ENCODE peak calls at places on chromosome 2, in five cellular contexts. One of them, this sample, is unnamed.
A peak's percentile ranks its signal among the peaks of the same experiment; 100 is the strongest.

GRCh38 chr2:208356846-208357574 is 49.6 kb upstream of the PTH2R start:
- DNase-seq in choroid plexus epithelial cell: peak; percentile 13
- DNase-seq in sigmoid colon: no peak
- DNase-seq in neuronal stem cell: no peak
- DNase-seq in foreskin fibroblast: peak; percentile 19
- DNase-seq in this sample: peak; percentile 23

GRCh38 chr2:59745085-59745484 is 808.4 kb downstream of the BCL11A start:
- DNase-seq in choroid plexus epithelial cell: no peak
- DNase-seq in sigmoid colon: no peak
- DNase-seq in neuronal stem cell: no peak
- DNase-seq in foreskin fibroblast: no peak
- DNase-seq in this sample: no peak

GRCh38 chr2:1055014-1055595 is 104.5 kb downstream of the SNTG2 start:
- DNase-seq in choroid plexus epithelial cell: peak; percentile 88
- DNase-seq in sigmoid colon: no peak
- DNase-seq in neuronal stem cell: no peak
- DNase-seq in foreskin fibroblast: peak; percentile 90
- DNase-seq in this sample: peak; percentile 79

GRCh38 chr2:46120792-46121565 is 176.2 kb upstream of the EPAS1 start:
- DNase-seq in choroid plexus epithelial cell: no peak
- DNase-seq in sigmoid colon: no peak
- DNase-seq in neuronal stem cell: no peak
- DNase-seq in foreskin fibroblast: no peak
- DNase-seq in this sample: no peak

GRCh38 chr2:33788044-33788443 is 188.9 kb upstream of the FAM98A start:
- DNase-seq in choroid plexus epithelial cell: peak; percentile 9
- DNase-seq in sigmoid colon: no peak
- DNase-seq in neuronal stem cell: no peak
- DNase-seq in foreskin fibroblast: peak; percentile 46
- DNase-seq in this sample: peak; percentile 78

GRCh38 chr2:84924173-84925106 is 19.0 kb downstream of the TMSB10 start:
- DNase-seq in choroid plexus epithelial cell: peak; percentile 84
- DNase-seq in sigmoid colon: peak; percentile 36
- DNase-seq in neuronal stem cell: no peak
- DNase-seq in foreskin fibroblast: peak; percentile 28
- DNase-seq in this sample: no peak

GRCh38 chr2:232884001-232884421 is 13.9 kb downstream of the SNORC start:
- DNase-seq in choroid plexus epithelial cell: no peak
- DNase-seq in sigmoid colon: no peak
- DNase-seq in neuronal stem cell: no peak
- DNase-seq in foreskin fibroblast: no peak
- DNase-seq in this sample: no peak

GRCh38 chr2:96541753-96542152 is 5.2 kb downstream of the ARID5A start:
- DNase-seq in choroid plexus epithelial cell: no peak
- DNase-seq in sigmoid colon: peak; percentile 43
- DNase-seq in neuronal stem cell: no peak
- DNase-seq in foreskin fibroblast: no peak
- DNase-seq in this sample: no peak

GRCh38 chr2:156512451-156512850 is 76.3 kb downstream of the GPD2 start:
- DNase-seq in choroid plexus epithelial cell: no peak
- DNase-seq in sigmoid colon: no peak
- DNase-seq in neuronal stem cell: no peak
- DNase-seq in foreskin fibroblast: no peak
- DNase-seq in this sample: peak; percentile 15

GRCh38 chr2:173307287-173307686 is 47.4 kb upstream of the CDCA7 start:
- DNase-seq in choroid plexus epithelial cell: no peak
- DNase-seq in sigmoid colon: no peak
- DNase-seq in neuronal stem cell: no peak
- DNase-seq in foreskin fibroblast: no peak
- DNase-seq in this sample: no peak

GRCh38 chr2:211216221-211216620 is 659.8 kb downstream of the CPS1 start:
- DNase-seq in choroid plexus epithelial cell: peak; percentile 22
- DNase-seq in sigmoid colon: no peak
- DNase-seq in neuronal stem cell: no peak
- DNase-seq in foreskin fibroblast: no peak
- DNase-seq in this sample: peak; percentile 31

GRCh38 chr2:150438654-150439053 is 48.8 kb downstream of the RND3 start:
- DNase-seq in choroid plexus epithelial cell: no peak
- DNase-seq in sigmoid colon: no peak
- DNase-seq in neuronal stem cell: no peak
- DNase-seq in foreskin fibroblast: no peak
- DNase-seq in this sample: no peak

GRCh38 chr2:97779141-97779540 is 65.8 kb downstream of the ZAP70 start:
- DNase-seq in choroid plexus epithelial cell: no peak
- DNase-seq in sigmoid colon: no peak
- DNase-seq in neuronal stem cell: no peak
- DNase-seq in foreskin fibroblast: no peak
- DNase-seq in this sample: no peak

GRCh38 chr2:15242936-15243461 is 318.1 kb downstream of the NBAS start:
- DNase-seq in choroid plexus epithelial cell: no peak
- DNase-seq in sigmoid colon: no peak
- DNase-seq in neuronal stem cell: no peak
- DNase-seq in foreskin fibroblast: peak; percentile 4
- DNase-seq in this sample: no peak

DNA sequence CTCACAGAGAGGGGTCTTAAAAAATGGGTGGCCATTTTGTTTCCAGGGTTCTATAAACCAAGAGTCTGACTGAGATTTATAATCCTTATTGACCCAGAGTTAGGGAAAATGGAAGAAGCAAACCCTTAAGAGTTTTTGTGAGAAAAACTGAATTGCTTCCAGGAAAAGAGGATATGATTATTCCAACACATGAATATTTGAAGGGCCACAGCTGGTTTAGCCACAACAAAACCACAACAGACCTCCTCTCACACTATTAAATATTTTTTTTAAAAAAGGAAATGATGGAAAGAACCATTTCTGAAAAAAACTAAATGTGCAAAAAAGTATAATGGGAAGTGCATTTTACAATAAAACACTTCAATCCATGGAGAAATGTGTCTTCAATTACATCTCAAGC is 182.7 kb downstream of the ETAA1 start:
- DNase-seq in choroid plexus epithelial cell: peak; percentile 39
- DNase-seq in sigmoid colon: no peak
- DNase-seq in neuronal stem cell: no peak
- DNase-seq in foreskin fibroblast: no peak
- DNase-seq in this sample: no peak
- H3K4me3 ChIP-seq in choroid plexus epithelial cell: no peak overlapping the region
- H3K4me3 ChIP-seq in sigmoid colon: no peak overlapping the region
- H3K4me3 ChIP-seq in neuronal stem cell: no peak overlapping the region
- H3K4me3 ChIP-seq in foreskin fibroblast: no peak overlapping the region
- H3K4me3 ChIP-seq in this sample: no peak overlapping the region

GRCh38 chr2:28325173-28325566 is 67.5 kb upstream of the FOSL2 start:
- DNase-seq in choroid plexus epithelial cell: no peak
- DNase-seq in sigmoid colon: peak; percentile 40
- DNase-seq in neuronal stem cell: no peak
- DNase-seq in foreskin fibroblast: no peak
- DNase-seq in this sample: no peak
- H3K4me3 ChIP-seq in choroid plexus epithelial cell: no peak overlapping the region
- H3K4me3 ChIP-seq in sigmoid colon: no peak overlapping the region
- H3K4me3 ChIP-seq in neuronal stem cell: no peak overlapping the region
- H3K4me3 ChIP-seq in foreskin fibroblast: no peak overlapping the region
- H3K4me3 ChIP-seq in this sample: no peak overlapping the region

DNA sequence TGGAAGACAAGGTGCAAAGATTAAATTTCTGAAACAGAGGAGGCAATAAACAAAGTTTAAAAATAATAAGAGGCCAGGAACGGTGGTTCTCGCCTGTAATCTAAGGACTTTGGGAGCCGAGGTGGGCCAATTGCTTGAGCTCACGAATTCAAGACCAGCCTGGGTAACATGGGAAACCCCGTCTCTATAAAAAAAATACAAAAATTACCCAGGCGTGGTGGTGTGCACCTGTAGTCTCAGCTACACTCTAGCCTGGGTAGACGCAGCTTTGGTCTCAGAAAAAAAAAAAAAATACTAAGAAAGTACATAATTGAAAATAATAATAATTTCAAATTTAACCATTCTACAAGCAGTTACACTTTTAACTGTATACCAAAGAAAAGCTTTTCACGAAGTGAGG is 744.6 kb upstream of the POU3F3 start:
- DNase-seq in choroid plexus epithelial cell: no peak
- DNase-seq in sigmoid colon: no peak
- DNase-seq in neuronal stem cell: no peak
- DNase-seq in foreskin fibroblast: no peak
- DNase-seq in this sample: no peak
- H3K4me3 ChIP-seq in choroid plexus epithelial cell: no peak overlapping the region
- H3K4me3 ChIP-seq in sigmoid colon: no peak overlapping the region
- H3K4me3 ChIP-seq in neuronal stem cell: no peak overlapping the region
- H3K4me3 ChIP-seq in foreskin fibroblast: no peak overlapping the region
- H3K4me3 ChIP-seq in this sample: no peak overlapping the region

GRCh38 chr2:45007356-45007755 is 1.9 kb downstream of the SIX2 start:
- DNase-seq in choroid plexus epithelial cell: no peak
- DNase-seq in sigmoid colon: no peak
- DNase-seq in neuronal stem cell: no peak
- DNase-seq in foreskin fibroblast: no peak
- DNase-seq in this sample: no peak
- H3K4me3 ChIP-seq in choroid plexus epithelial cell: peak overlapping the region; percentile 67
- H3K4me3 ChIP-seq in sigmoid colon: no peak overlapping the region
- H3K4me3 ChIP-seq in neuronal stem cell: no peak overlapping the region
- H3K4me3 ChIP-seq in foreskin fibroblast: peak overlapping the region; percentile 47
- H3K4me3 ChIP-seq in this sample: peak overlapping the region; percentile 83

DNA sequence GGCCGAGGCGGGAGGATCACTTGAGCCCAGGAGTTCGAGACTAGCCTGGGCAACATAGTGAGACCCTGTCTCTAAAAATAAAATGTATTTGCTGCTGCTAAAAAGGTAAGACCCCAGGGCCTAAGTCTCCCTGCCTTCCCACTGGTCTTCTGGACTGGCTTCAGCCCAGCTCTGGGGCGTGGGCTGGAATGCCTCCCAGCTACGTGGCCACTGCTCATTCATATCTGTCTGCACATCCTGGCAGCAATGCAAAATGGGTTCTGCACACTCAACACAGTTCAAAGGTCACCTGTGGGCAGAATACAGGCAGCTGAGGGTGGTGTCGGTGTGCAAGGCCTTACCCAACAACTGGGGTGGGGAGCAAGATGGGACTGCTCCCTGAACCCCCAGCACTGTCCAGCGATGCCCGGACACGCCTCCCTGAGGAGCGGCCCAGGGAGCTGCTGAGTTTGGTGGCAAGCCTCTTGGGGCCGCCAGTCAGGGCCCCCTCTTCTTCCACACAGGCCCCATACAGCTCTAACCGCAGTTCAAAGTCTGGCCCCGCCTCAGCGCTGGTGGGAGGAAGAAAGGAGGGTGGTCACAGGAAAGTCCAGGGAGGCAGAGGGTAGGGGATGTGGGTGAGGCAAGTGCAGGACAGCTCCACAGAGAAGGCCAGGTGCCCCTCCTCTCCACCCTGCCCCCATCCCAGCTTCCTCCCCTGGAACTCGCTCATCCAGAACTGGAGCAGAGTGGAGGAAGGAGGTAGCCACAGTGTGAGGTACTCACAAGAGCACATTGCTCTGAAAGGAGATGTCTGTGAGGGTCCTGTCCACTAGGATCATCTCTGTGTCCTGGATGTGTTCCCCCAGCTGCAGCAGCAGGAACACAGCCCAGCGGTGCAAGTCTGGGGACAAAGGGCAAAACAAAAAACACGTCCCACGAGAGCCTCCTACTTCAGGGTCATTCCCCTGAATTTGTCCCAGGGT is 8.2 kb downstream of the WDR54 start:
- DNase-seq in choroid plexus epithelial cell: no peak
- DNase-seq in sigmoid colon: peak; percentile 47
- DNase-seq in neuronal stem cell: no peak
- DNase-seq in foreskin fibroblast: peak; percentile 25
- DNase-seq in this sample: no peak
- H3K4me3 ChIP-seq in choroid plexus epithelial cell: no peak overlapping the region
- H3K4me3 ChIP-seq in sigmoid colon: no peak overlapping the region
- H3K4me3 ChIP-seq in neuronal stem cell: no peak overlapping the region
- H3K4me3 ChIP-seq in foreskin fibroblast: no peak overlapping the region
- H3K4me3 ChIP-seq in this sample: no peak overlapping the region

GRCh38 chr2:11743846-11744553 is 2.4 kb upstream of the LPIN1 start:
- DNase-seq in choroid plexus epithelial cell: peak; percentile 100
- DNase-seq in sigmoid colon: peak; percentile 98
- DNase-seq in neuronal stem cell: peak; percentile 80
- DNase-seq in foreskin fibroblast: peak; percentile 100
- DNase-seq in this sample: peak; percentile 99
- H3K4me3 ChIP-seq in choroid plexus epithelial cell: peak overlapping the region; percentile 35
- H3K4me3 ChIP-seq in sigmoid colon: peak overlapping the region; percentile 30
- H3K4me3 ChIP-seq in neuronal stem cell: peak overlapping the region; percentile 35
- H3K4me3 ChIP-seq in foreskin fibroblast: peak overlapping the region; percentile 27
- H3K4me3 ChIP-seq in this sample: peak overlapping the region; percentile 79

DNA sequence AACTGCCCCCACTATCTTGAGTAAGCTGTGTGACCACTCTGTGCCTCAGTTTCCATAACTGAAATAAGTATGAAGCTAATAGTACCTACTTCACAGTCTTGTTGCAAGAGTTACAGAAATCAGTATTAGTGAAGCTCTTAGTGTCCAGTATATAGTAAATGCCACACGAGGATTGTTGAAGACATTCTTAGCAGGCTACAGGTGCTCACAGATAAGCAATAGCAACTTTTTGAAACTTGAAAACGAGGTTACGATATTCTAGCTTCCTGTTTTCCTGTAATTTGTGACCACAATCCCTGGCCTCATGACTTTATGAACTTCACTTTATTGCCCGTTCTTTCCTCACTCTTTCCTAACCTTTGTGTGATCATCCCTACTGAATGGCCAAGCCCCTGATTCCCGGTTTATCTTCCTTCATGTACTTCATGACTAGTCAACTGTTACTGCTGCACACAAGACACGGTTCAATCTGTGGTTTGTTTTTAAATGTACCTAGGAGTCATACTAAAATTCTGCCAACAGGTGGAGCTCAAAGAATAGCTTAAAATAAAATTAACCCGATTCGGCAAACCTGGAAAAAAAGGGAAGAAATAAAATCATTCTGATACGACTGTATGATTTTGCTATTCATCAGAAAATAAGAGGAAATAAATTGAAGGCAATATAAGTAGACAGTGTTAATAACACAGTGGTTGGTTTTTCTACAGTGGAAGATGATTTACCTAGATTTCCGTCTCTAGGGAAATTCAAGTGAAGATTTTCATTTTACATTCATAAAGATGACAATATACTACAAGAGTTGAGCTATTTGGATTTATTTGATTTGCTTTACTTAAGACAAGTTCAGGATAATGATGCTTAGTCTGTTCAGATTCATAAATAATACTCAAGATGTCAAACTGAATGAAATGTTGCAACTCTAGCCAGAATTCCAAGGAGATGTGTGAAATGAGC is 38.1 kb upstream of the STAT1 start:
- DNase-seq in choroid plexus epithelial cell: peak; percentile 80
- DNase-seq in sigmoid colon: no peak
- DNase-seq in neuronal stem cell: peak; percentile 23
- DNase-seq in foreskin fibroblast: peak; percentile 75
- DNase-seq in this sample: peak; percentile 87
- H3K4me3 ChIP-seq in choroid plexus epithelial cell: no peak overlapping the region
- H3K4me3 ChIP-seq in sigmoid colon: no peak overlapping the region
- H3K4me3 ChIP-seq in neuronal stem cell: no peak overlapping the region
- H3K4me3 ChIP-seq in foreskin fibroblast: no peak overlapping the region
- H3K4me3 ChIP-seq in this sample: peak overlapping the region; percentile 38

DNA sequence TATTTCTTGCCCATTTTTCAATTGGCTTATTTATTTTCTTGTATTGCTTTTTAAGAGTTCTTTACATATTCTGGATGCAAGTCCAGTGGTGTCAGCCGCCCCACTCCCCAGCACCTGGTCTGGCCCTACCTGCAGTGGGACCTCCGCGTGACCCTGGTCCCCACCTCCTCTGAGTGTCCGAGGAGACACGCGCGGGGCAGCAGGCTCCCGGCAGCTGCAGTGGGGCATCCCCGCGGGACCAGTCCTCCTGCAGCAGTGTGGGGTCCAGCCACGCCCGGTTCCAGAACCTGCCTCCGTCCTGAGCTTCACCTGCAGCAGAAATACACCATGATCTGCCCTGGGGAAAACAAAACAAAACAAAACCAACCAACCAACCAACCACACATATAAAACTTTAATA is 48.9 kb upstream of the IL1R1 start:
- DNase-seq in choroid plexus epithelial cell: no peak
- DNase-seq in sigmoid colon: no peak
- DNase-seq in neuronal stem cell: no peak
- DNase-seq in foreskin fibroblast: no peak
- DNase-seq in this sample: no peak
- H3K4me3 ChIP-seq in choroid plexus epithelial cell: no peak overlapping the region
- H3K4me3 ChIP-seq in sigmoid colon: no peak overlapping the region
- H3K4me3 ChIP-seq in neuronal stem cell: no peak overlapping the region
- H3K4me3 ChIP-seq in foreskin fibroblast: no peak overlapping the region
- H3K4me3 ChIP-seq in this sample: no peak overlapping the region